ENCODE peak calls at places on chromosome 2, in ten cellular contexts. C is MM.1S, L is tibial artery, G is mesendoderm, H is DND-41, I is astrocyte, O is Panc1, X is heart left ventricle, T is colonic mucosa, A is ovary. Y is an unnamed sample.

GRCh38 chr2:54999182-54999581 is 51.1 kb downstream of the RTN4 start:
- DNase-seq in C (peak; percentile 70), L (no peak), G (no peak), H (no peak), I (peak; percentile 81), O (no peak), X (no peak), T (no peak), A (no peak), Y (no peak)

GRCh38 chr2:80068068-80068467 is 236.5 kb downstream of the LRRTM1 start:
- DNase-seq in C (no peak), L (no peak), G (no peak), H (no peak), I (no peak), O (no peak), X (no peak), T (no peak), A (no peak), Y (no peak)

GRCh38 chr2:95376311-95377215 is 25.9 kb upstream of the FAHD2A start:
- DNase-seq in C (no peak), L (peak; percentile 55), G (no peak), H (no peak), I (no peak), O (no peak), X (no peak), T (no peak), A (no peak), Y (no peak)

GRCh38 chr2:127187831-127188230 is 32.3 kb downstream of the CYP27C1 start:
- DNase-seq in C (no peak), L (no peak), G (no peak), H (no peak), I (no peak), O (no peak), X (no peak), T (no peak), A (no peak), Y (no peak)

GRCh38 chr2:21924640-21925285 is 801.0 kb downstream of the TDRD15 start:
- DNase-seq in C (peak; percentile 39), L (no peak), G (no peak), H (no peak), I (no peak), O (no peak), X (no peak), T (no peak), A (no peak), Y (no peak)

GRCh38 chr2:32963941-32964340 is 17.2 kb downstream of the LTBP1 start:
- DNase-seq in C (no peak), L (no peak), G (no peak), H (no peak), I (peak; percentile 30), O (no peak), X (peak; percentile 32), T (no peak), A (no peak), Y (no peak)

GRCh38 chr2:10136187-10136934 is 13.8 kb downstream of the RRM2 start:
- DNase-seq in C (no peak), L (peak; percentile 42), G (no peak), H (no peak), I (no peak), O (no peak), X (no peak), T (no peak), A (no peak), Y (no peak)

GRCh38 chr2:10482979-10483378 is 34.9 kb upstream of the ODC1 start:
- DNase-seq in C (no peak), L (no peak), G (no peak), H (no peak), I (no peak), O (no peak), X (no peak), T (no peak), A (no peak), Y (no peak)

GRCh38 chr2:25936889-25937545 is 45.3 kb downstream of the KIF3C start:
- DNase-seq in C (no peak), L (no peak), G (no peak), H (no peak), I (no peak), O (no peak), X (no peak), T (no peak), A (peak; percentile 31), Y (no peak)

GRCh38 chr2:44051948-44052347 is 56.2 kb upstream of the LRPPRC start:
- DNase-seq in C (no peak), L (no peak), G (peak; percentile 8), H (no peak), I (no peak), O (no peak), X (no peak), T (no peak), A (no peak), Y (no peak)

GRCh38 chr2:36486546-36487044 is 111.4 kb downstream of the FEZ2 start:
- DNase-seq in C (no peak), L (no peak), G (peak; percentile 46), H (no peak), I (peak; percentile 87), O (peak; percentile 85), X (no peak), T (no peak), A (no peak), Y (no peak)

DNA sequence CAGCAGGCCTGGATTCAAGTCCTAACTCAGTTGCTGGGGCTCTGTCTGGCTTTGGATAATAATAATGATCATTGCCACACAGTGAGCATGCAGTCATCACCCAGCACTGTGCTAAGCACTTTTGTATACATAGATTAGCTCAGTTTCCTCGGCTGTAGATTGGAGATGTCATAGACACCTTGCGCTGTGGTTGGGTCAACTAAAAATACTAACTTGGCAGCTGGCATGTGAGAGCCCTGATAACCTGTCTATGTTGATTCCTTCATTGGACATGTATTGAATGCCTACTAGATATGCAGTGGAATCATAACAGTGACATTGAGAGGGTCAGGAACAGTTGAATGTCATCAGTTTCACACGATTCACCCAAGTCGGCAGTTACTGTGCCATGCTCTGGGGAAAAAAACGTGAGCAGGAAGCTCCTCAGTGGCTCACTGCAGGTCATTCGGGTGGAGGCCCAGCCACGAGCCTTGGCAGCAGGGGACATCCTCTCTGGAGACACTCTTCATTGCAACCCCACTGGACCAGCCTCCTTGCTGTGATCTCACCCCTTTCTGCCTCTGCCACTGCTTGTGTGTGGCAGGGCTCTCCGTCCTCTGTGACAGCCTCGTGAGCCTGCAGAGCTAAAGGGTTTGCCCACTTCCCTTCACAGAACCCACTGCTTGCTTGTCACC is 85.3 kb downstream of the NPAS2 start:
- DNase-seq in C (no peak), L (no peak), G (no peak), H (no peak), I (no peak), O (no peak), X (peak; percentile 64), T (no peak), A (no peak), Y (no peak)
- H3K4me1 ChIP-seq in C (no peaks in the 10 kb centered on the region), L (no peaks in the 10 kb centered on the region), G (no peaks in the 10 kb centered on the region), H (no peaks in the 10 kb centered on the region), I (peaks cover 20% of the 10 kb centered on the region), O (peaks cover 56% of the 10 kb centered on the region), X (peaks cover 23% of the 10 kb centered on the region), T (no peaks in the 10 kb centered on the region), A (no peaks in the 10 kb centered on the region), Y (no peaks in the 10 kb centered on the region)

GRCh38 chr2:187654535-187654934 is 100.3 kb upstream of the TFPI start:
- DNase-seq in C (no peak), L (no peak), G (no peak), H (no peak), I (no peak), O (no peak), X (peak; percentile 30), T (no peak), A (no peak), Y (no peak)
- H3K27ac ChIP-seq in C (no peak overlapping the region), L (no peak overlapping the region), G (no peak overlapping the region), H (no peak overlapping the region), I (no peak overlapping the region), O (no peak overlapping the region), X (no peak overlapping the region), T (no peak overlapping the region), A (no peak overlapping the region), Y (no peak overlapping the region)

GRCh38 chr2:112629823-112630222 is 15.9 kb upstream of the SLC20A1 start:
- DNase-seq in C (no peak), L (no peak), G (no peak), H (no peak), I (no peak), O (no peak), X (no peak), T (no peak), A (no peak), Y (no peak)

GRCh38 chr2:112627060-112628040 is 18.4 kb upstream of the SLC20A1 start:
- DNase-seq in C (no peak), L (peak; percentile 83), G (no peak), H (no peak), I (peak; percentile 96), O (peak; percentile 54), X (peak; percentile 66), T (no peak), A (no peak), Y (no peak)

GRCh38 chr2:112633708-112634107 is 12.0 kb upstream of the SLC20A1 start:
- DNase-seq in C (no peak), L (no peak), G (no peak), H (no peak), I (no peak), O (no peak), X (no peak), T (no peak), A (no peak), Y (no peak)

GRCh38 chr2:112629224-112629623 is 16.5 kb upstream of the SLC20A1 start:
- DNase-seq in C (no peak), L (no peak), G (no peak), H (no peak), I (no peak), O (no peak), X (no peak), T (no peak), A (no peak), Y (no peak)

DNA sequence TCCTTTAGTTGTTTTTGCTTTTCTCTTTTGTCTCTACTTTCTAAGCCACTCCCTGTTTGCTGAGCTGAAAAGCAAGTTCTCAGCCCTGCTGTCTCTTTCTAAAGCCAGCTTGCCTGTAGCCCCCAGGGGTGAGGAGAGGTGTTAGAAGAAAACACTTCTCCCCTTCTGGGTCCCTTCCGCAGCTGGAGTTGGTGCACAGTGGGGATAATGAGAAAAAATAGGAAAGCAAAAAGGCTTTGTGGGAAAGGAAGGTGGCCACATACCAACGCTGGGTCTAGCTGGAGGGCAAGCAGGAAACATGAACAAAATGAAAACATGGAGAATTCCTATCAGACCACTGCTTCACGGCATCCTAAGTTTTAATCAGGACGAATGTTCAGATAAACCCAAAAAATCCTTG is 15.5 kb upstream of the SLC20A1 start:
- DNase-seq in C (no peak), L (no peak), G (no peak), H (no peak), I (no peak), O (no peak), X (no peak), T (no peak), A (no peak), Y (no peak)
- H3K4me1 ChIP-seq in C (peaks cover 13% of the 10 kb centered on the region), L (peaks cover 21% of the 10 kb centered on the region), G (peaks cover 14% of the 10 kb centered on the region), H (peaks cover 50% of the 10 kb centered on the region), I (peaks cover 61% of the 10 kb centered on the region), O (peaks cover 23% of the 10 kb centered on the region), X (peaks cover 74% of the 10 kb centered on the region), T (peaks cover 6% of the 10 kb centered on the region), A (no peaks in the 10 kb centered on the region), Y (peaks cover 42% of the 10 kb centered on the region)

GRCh38 chr2:206586609-206587008 is 55.7 kb upstream of the FAM237A start:
- DNase-seq in C (no peak), L (no peak), G (no peak), H (no peak), I (no peak), O (no peak), X (no peak), T (no peak), A (no peak), Y (no peak)

GRCh38 chr2:206584323-206585116 is 57.8 kb upstream of the FAM237A start:
- DNase-seq in C (no peak), L (no peak), G (peak; percentile 22), H (no peak), I (no peak), O (no peak), X (no peak), T (no peak), A (no peak), Y (no peak)

GRCh38 chr2:206585335-206585734 is 57.0 kb upstream of the FAM237A start:
- DNase-seq in C (no peak), L (no peak), G (no peak), H (no peak), I (peak; percentile 88), O (no peak), X (no peak), T (no peak), A (no peak), Y (no peak)
- H3K27ac ChIP-seq in C (no peak overlapping the region), L (no peak overlapping the region), G (no peak overlapping the region), H (no peak overlapping the region), I (no peak overlapping the region), O (no peak overlapping the region), X (no peak overlapping the region), T (no peak overlapping the region), A (no peak overlapping the region), Y (no peak overlapping the region)